ENCODE peak calls at places on chromosomes 13 and 19, in ten cellular contexts. One of them, this sample, is unnamed.

GRCh38 chr13:98222081-98222554 is 45.0 kb upstream of the RNF113B start:
- DNase-seq in activated CD8-positive, alpha-beta memory T cell treated with anti-CD3 and anti-CD28 coated beads for 4 hours: no peak
- DNase-seq in GM12865: no peak
- DNase-seq in COLO829: no peak
- DNase-seq in NCI-H187 treated with DMSO at 0.1 percent for 48 hours: no peak
- DNase-seq in GM06990: no peak
- DNase-seq in NCI-H1105 treated with DMSO at 0.1 percent for 48 hours: no peak
- DNase-seq in BJ: no peak
- DNase-seq in hepatocyte: no peak
- DNase-seq in effector memory CD4-positive, alpha-beta T cell: no peak
- DNase-seq in this sample: no peak

GRCh38 chr13:30870049-30870884 is 35.8 kb upstream of the MEDAG start:
- DNase-seq in activated CD8-positive, alpha-beta memory T cell treated with anti-CD3 and anti-CD28 coated beads for 4 hours: no peak
- DNase-seq in GM12865: peak
- DNase-seq in COLO829: peak
- DNase-seq in NCI-H187 treated with DMSO at 0.1 percent for 48 hours: no peak
- DNase-seq in GM06990: peak
- DNase-seq in NCI-H1105 treated with DMSO at 0.1 percent for 48 hours: no peak
- DNase-seq in BJ: peak
- DNase-seq in hepatocyte: peak
- DNase-seq in effector memory CD4-positive, alpha-beta T cell: no peak
- DNase-seq in this sample: no peak

GRCh38 chr19:52922841-52923781 is at the start of gene ZNF888:
- DNase-seq in activated CD8-positive, alpha-beta memory T cell treated with anti-CD3 and anti-CD28 coated beads for 4 hours: peak
- DNase-seq in GM12865: peak
- DNase-seq in COLO829: peak
- DNase-seq in NCI-H187 treated with DMSO at 0.1 percent for 48 hours: peak
- DNase-seq in GM06990: peak
- DNase-seq in NCI-H1105 treated with DMSO at 0.1 percent for 48 hours: peak
- DNase-seq in BJ: peak
- DNase-seq in hepatocyte: peak
- DNase-seq in effector memory CD4-positive, alpha-beta T cell: peak
- DNase-seq in this sample: peak

GRCh38 chr19:19276386-19276785 is 3.3 kb upstream of the TM6SF2 start:
- DNase-seq in activated CD8-positive, alpha-beta memory T cell treated with anti-CD3 and anti-CD28 coated beads for 4 hours: no peak
- DNase-seq in GM12865: no peak
- DNase-seq in COLO829: no peak
- DNase-seq in NCI-H187 treated with DMSO at 0.1 percent for 48 hours: no peak
- DNase-seq in GM06990: no peak
- DNase-seq in NCI-H1105 treated with DMSO at 0.1 percent for 48 hours: no peak
- DNase-seq in BJ: peak
- DNase-seq in hepatocyte: peak
- DNase-seq in effector memory CD4-positive, alpha-beta T cell: no peak
- DNase-seq in this sample: no peak

GRCh38 chr19:4533334-4533733 is 1.7 kb downstream of the PLIN5 start:
- DNase-seq in activated CD8-positive, alpha-beta memory T cell treated with anti-CD3 and anti-CD28 coated beads for 4 hours: no peak
- DNase-seq in GM12865: no peak
- DNase-seq in COLO829: no peak
- DNase-seq in NCI-H187 treated with DMSO at 0.1 percent for 48 hours: no peak
- DNase-seq in GM06990: no peak
- DNase-seq in NCI-H1105 treated with DMSO at 0.1 percent for 48 hours: no peak
- DNase-seq in BJ: no peak
- DNase-seq in hepatocyte: no peak
- DNase-seq in effector memory CD4-positive, alpha-beta T cell: no peak
- DNase-seq in this sample: no peak

GRCh38 chr13:75806101-75806500 is 170.0 kb downstream of the LMO7 start:
- DNase-seq in activated CD8-positive, alpha-beta memory T cell treated with anti-CD3 and anti-CD28 coated beads for 4 hours: no peak
- DNase-seq in GM12865: no peak
- DNase-seq in COLO829: no peak
- DNase-seq in NCI-H187 treated with DMSO at 0.1 percent for 48 hours: no peak
- DNase-seq in GM06990: no peak
- DNase-seq in NCI-H1105 treated with DMSO at 0.1 percent for 48 hours: no peak
- DNase-seq in BJ: no peak
- DNase-seq in hepatocyte: no peak
- DNase-seq in effector memory CD4-positive, alpha-beta T cell: no peak
- DNase-seq in this sample: no peak

GRCh38 chr19:45955905-45956608 is 17.6 kb downstream of the NOVA2 start:
- DNase-seq in activated CD8-positive, alpha-beta memory T cell treated with anti-CD3 and anti-CD28 coated beads for 4 hours: no peak
- DNase-seq in GM12865: no peak
- DNase-seq in COLO829: peak
- DNase-seq in NCI-H187 treated with DMSO at 0.1 percent for 48 hours: no peak
- DNase-seq in GM06990: no peak
- DNase-seq in NCI-H1105 treated with DMSO at 0.1 percent for 48 hours: no peak
- DNase-seq in BJ: no peak
- DNase-seq in hepatocyte: no peak
- DNase-seq in effector memory CD4-positive, alpha-beta T cell: no peak
- DNase-seq in this sample: no peak

GRCh38 chr13:29561918-29562317 is 33.6 kb downstream of the SLC7A1 start:
- DNase-seq in activated CD8-positive, alpha-beta memory T cell treated with anti-CD3 and anti-CD28 coated beads for 4 hours: no peak
- DNase-seq in GM12865: no peak
- DNase-seq in COLO829: no peak
- DNase-seq in NCI-H187 treated with DMSO at 0.1 percent for 48 hours: no peak
- DNase-seq in GM06990: no peak
- DNase-seq in NCI-H1105 treated with DMSO at 0.1 percent for 48 hours: no peak
- DNase-seq in BJ: no peak
- DNase-seq in hepatocyte: no peak
- DNase-seq in effector memory CD4-positive, alpha-beta T cell: no peak
- DNase-seq in this sample: no peak

GRCh38 chr19:42244452-42245220 is 2.2 kb upstream of the GSK3A start:
- DNase-seq in activated CD8-positive, alpha-beta memory T cell treated with anti-CD3 and anti-CD28 coated beads for 4 hours: peak
- DNase-seq in GM12865: peak
- DNase-seq in COLO829: peak
- DNase-seq in NCI-H187 treated with DMSO at 0.1 percent for 48 hours: peak
- DNase-seq in GM06990: peak
- DNase-seq in NCI-H1105 treated with DMSO at 0.1 percent for 48 hours: peak
- DNase-seq in BJ: peak
- DNase-seq in hepatocyte: peak
- DNase-seq in effector memory CD4-positive, alpha-beta T cell: peak
- DNase-seq in this sample: peak

GRCh38 chr19:1177322-1178114 is 3.5 kb upstream of the SBNO2 start:
- DNase-seq in activated CD8-positive, alpha-beta memory T cell treated with anti-CD3 and anti-CD28 coated beads for 4 hours: no peak
- DNase-seq in GM12865: no peak
- DNase-seq in COLO829: no peak
- DNase-seq in NCI-H187 treated with DMSO at 0.1 percent for 48 hours: no peak
- DNase-seq in GM06990: no peak
- DNase-seq in NCI-H1105 treated with DMSO at 0.1 percent for 48 hours: no peak
- DNase-seq in BJ: peak
- DNase-seq in hepatocyte: peak
- DNase-seq in effector memory CD4-positive, alpha-beta T cell: no peak
- DNase-seq in this sample: no peak

GRCh38 chr13:51832471-51833152 is 12.4 kb downstream of the TMEM272 start:
- DNase-seq in activated CD8-positive, alpha-beta memory T cell treated with anti-CD3 and anti-CD28 coated beads for 4 hours: peak
- DNase-seq in GM12865: peak
- DNase-seq in COLO829: peak
- DNase-seq in NCI-H187 treated with DMSO at 0.1 percent for 48 hours: no peak
- DNase-seq in GM06990: no peak
- DNase-seq in NCI-H1105 treated with DMSO at 0.1 percent for 48 hours: no peak
- DNase-seq in BJ: no peak
- DNase-seq in hepatocyte: no peak
- DNase-seq in effector memory CD4-positive, alpha-beta T cell: peak
- DNase-seq in this sample: peak

GRCh38 chr19:39390460-39390758 is 497 bp downstream of the PAF1 start:
- DNase-seq in activated CD8-positive, alpha-beta memory T cell treated with anti-CD3 and anti-CD28 coated beads for 4 hours: peak
- DNase-seq in GM12865: no peak
- DNase-seq in COLO829: no peak
- DNase-seq in NCI-H187 treated with DMSO at 0.1 percent for 48 hours: no peak
- DNase-seq in GM06990: no peak
- DNase-seq in NCI-H1105 treated with DMSO at 0.1 percent for 48 hours: no peak
- DNase-seq in BJ: no peak
- DNase-seq in hepatocyte: peak
- DNase-seq in effector memory CD4-positive, alpha-beta T cell: peak
- DNase-seq in this sample: peak

GRCh38 chr13:45623516-45624090 is 8.1 kb upstream of the ERICH6B start:
- DNase-seq in activated CD8-positive, alpha-beta memory T cell treated with anti-CD3 and anti-CD28 coated beads for 4 hours: no peak
- DNase-seq in GM12865: peak
- DNase-seq in COLO829: peak
- DNase-seq in NCI-H187 treated with DMSO at 0.1 percent for 48 hours: no peak
- DNase-seq in GM06990: no peak
- DNase-seq in NCI-H1105 treated with DMSO at 0.1 percent for 48 hours: no peak
- DNase-seq in BJ: no peak
- DNase-seq in hepatocyte: no peak
- DNase-seq in effector memory CD4-positive, alpha-beta T cell: no peak
- DNase-seq in this sample: no peak

GRCh38 chr19:50910722-50911121 is 473 bp downstream of the KLK4 start:
- DNase-seq in activated CD8-positive, alpha-beta memory T cell treated with anti-CD3 and anti-CD28 coated beads for 4 hours: no peak
- DNase-seq in GM12865: no peak
- DNase-seq in COLO829: no peak
- DNase-seq in NCI-H187 treated with DMSO at 0.1 percent for 48 hours: no peak
- DNase-seq in GM06990: no peak
- DNase-seq in NCI-H1105 treated with DMSO at 0.1 percent for 48 hours: no peak
- DNase-seq in BJ: no peak
- DNase-seq in hepatocyte: no peak
- DNase-seq in effector memory CD4-positive, alpha-beta T cell: no peak
- DNase-seq in this sample: no peak

GRCh38 chr19:4913996-4914735 is 4.9 kb downstream of the UHRF1 start:
- DNase-seq in activated CD8-positive, alpha-beta memory T cell treated with anti-CD3 and anti-CD28 coated beads for 4 hours: peak
- DNase-seq in GM12865: no peak
- DNase-seq in COLO829: no peak
- DNase-seq in NCI-H187 treated with DMSO at 0.1 percent for 48 hours: no peak
- DNase-seq in GM06990: no peak
- DNase-seq in NCI-H1105 treated with DMSO at 0.1 percent for 48 hours: no peak
- DNase-seq in BJ: no peak
- DNase-seq in hepatocyte: no peak
- DNase-seq in effector memory CD4-positive, alpha-beta T cell: peak
- DNase-seq in this sample: peak

GRCh38 chr19:49679832-49680472 is 2.9 kb downstream of the PRMT1 start:
- DNase-seq in activated CD8-positive, alpha-beta memory T cell treated with anti-CD3 and anti-CD28 coated beads for 4 hours: no peak
- DNase-seq in GM12865: no peak
- DNase-seq in COLO829: no peak
- DNase-seq in NCI-H187 treated with DMSO at 0.1 percent for 48 hours: no peak
- DNase-seq in GM06990: no peak
- DNase-seq in NCI-H1105 treated with DMSO at 0.1 percent for 48 hours: no peak
- DNase-seq in BJ: no peak
- DNase-seq in hepatocyte: no peak
- DNase-seq in effector memory CD4-positive, alpha-beta T cell: no peak
- DNase-seq in this sample: no peak

GRCh38 chr13:24540236-24541126 is 27.9 kb upstream of the PARP4 start:
- DNase-seq in activated CD8-positive, alpha-beta memory T cell treated with anti-CD3 and anti-CD28 coated beads for 4 hours: no peak
- DNase-seq in GM12865: no peak
- DNase-seq in COLO829: no peak
- DNase-seq in NCI-H187 treated with DMSO at 0.1 percent for 48 hours: no peak
- DNase-seq in GM06990: no peak
- DNase-seq in NCI-H1105 treated with DMSO at 0.1 percent for 48 hours: no peak
- DNase-seq in BJ: no peak
- DNase-seq in hepatocyte: peak
- DNase-seq in effector memory CD4-positive, alpha-beta T cell: no peak
- DNase-seq in this sample: no peak

GRCh38 chr13:26061947-26062346 is 10.1 kb upstream of the SHISA2 start:
- DNase-seq in activated CD8-positive, alpha-beta memory T cell treated with anti-CD3 and anti-CD28 coated beads for 4 hours: no peak
- DNase-seq in GM12865: no peak
- DNase-seq in COLO829: peak
- DNase-seq in NCI-H187 treated with DMSO at 0.1 percent for 48 hours: no peak
- DNase-seq in GM06990: no peak
- DNase-seq in NCI-H1105 treated with DMSO at 0.1 percent for 48 hours: no peak
- DNase-seq in BJ: peak
- DNase-seq in hepatocyte: peak
- DNase-seq in effector memory CD4-positive, alpha-beta T cell: no peak
- DNase-seq in this sample: no peak

GRCh38 chr19:44592451-44592890 is 20.9 kb upstream of the IGSF23 start:
- DNase-seq in activated CD8-positive, alpha-beta memory T cell treated with anti-CD3 and anti-CD28 coated beads for 4 hours: no peak
- DNase-seq in GM12865: no peak
- DNase-seq in COLO829: no peak
- DNase-seq in NCI-H187 treated with DMSO at 0.1 percent for 48 hours: no peak
- DNase-seq in GM06990: no peak
- DNase-seq in NCI-H1105 treated with DMSO at 0.1 percent for 48 hours: no peak
- DNase-seq in BJ: no peak
- DNase-seq in hepatocyte: peak
- DNase-seq in effector memory CD4-positive, alpha-beta T cell: no peak
- DNase-seq in this sample: no peak

GRCh38 chr19:3658004-3658822 is 31.6 kb upstream of the CACTIN start:
- DNase-seq in activated CD8-positive, alpha-beta memory T cell treated with anti-CD3 and anti-CD28 coated beads for 4 hours: no peak
- DNase-seq in GM12865: no peak
- DNase-seq in COLO829: no peak
- DNase-seq in NCI-H187 treated with DMSO at 0.1 percent for 48 hours: no peak
- DNase-seq in GM06990: no peak
- DNase-seq in NCI-H1105 treated with DMSO at 0.1 percent for 48 hours: no peak
- DNase-seq in BJ: no peak
- DNase-seq in hepatocyte: no peak
- DNase-seq in effector memory CD4-positive, alpha-beta T cell: no peak
- DNase-seq in this sample: no peak

GRCh38 chr13:111158136-111158805 is 43.2 kb downstream of the ARHGEF7 start:
- DNase-seq in activated CD8-positive, alpha-beta memory T cell treated with anti-CD3 and anti-CD28 coated beads for 4 hours: no peak
- DNase-seq in GM12865: no peak
- DNase-seq in COLO829: no peak
- DNase-seq in NCI-H187 treated with DMSO at 0.1 percent for 48 hours: no peak
- DNase-seq in GM06990: no peak
- DNase-seq in NCI-H1105 treated with DMSO at 0.1 percent for 48 hours: no peak
- DNase-seq in BJ: no peak
- DNase-seq in hepatocyte: no peak
- DNase-seq in effector memory CD4-positive, alpha-beta T cell: no peak
- DNase-seq in this sample: no peak

GRCh38 chr13:67231481-67231940 is 1.4 kb upstream of the PCDH9 start:
- DNase-seq in activated CD8-positive, alpha-beta memory T cell treated with anti-CD3 and anti-CD28 coated beads for 4 hours: no peak
- DNase-seq in GM12865: no peak
- DNase-seq in COLO829: no peak
- DNase-seq in NCI-H187 treated with DMSO at 0.1 percent for 48 hours: no peak
- DNase-seq in GM06990: no peak
- DNase-seq in NCI-H1105 treated with DMSO at 0.1 percent for 48 hours: no peak
- DNase-seq in BJ: no peak
- DNase-seq in hepatocyte: no peak
- DNase-seq in effector memory CD4-positive, alpha-beta T cell: no peak
- DNase-seq in this sample: no peak

GRCh38 chr13:52127378-52127777 is 1.5 kb downstream of the NEK5 start:
- DNase-seq in activated CD8-positive, alpha-beta memory T cell treated with anti-CD3 and anti-CD28 coated beads for 4 hours: no peak
- DNase-seq in GM12865: no peak
- DNase-seq in COLO829: no peak
- DNase-seq in NCI-H187 treated with DMSO at 0.1 percent for 48 hours: no peak
- DNase-seq in GM06990: no peak
- DNase-seq in NCI-H1105 treated with DMSO at 0.1 percent for 48 hours: no peak
- DNase-seq in BJ: no peak
- DNase-seq in hepatocyte: peak
- DNase-seq in effector memory CD4-positive, alpha-beta T cell: no peak
- DNase-seq in this sample: no peak

GRCh38 chr13:28750187-28751045 is 31.6 kb upstream of the SLC46A3 start:
- DNase-seq in activated CD8-positive, alpha-beta memory T cell treated with anti-CD3 and anti-CD28 coated beads for 4 hours: no peak
- DNase-seq in GM12865: no peak
- DNase-seq in COLO829: no peak
- DNase-seq in NCI-H187 treated with DMSO at 0.1 percent for 48 hours: no peak
- DNase-seq in GM06990: no peak
- DNase-seq in NCI-H1105 treated with DMSO at 0.1 percent for 48 hours: no peak
- DNase-seq in BJ: no peak
- DNase-seq in hepatocyte: no peak
- DNase-seq in effector memory CD4-positive, alpha-beta T cell: no peak
- DNase-seq in this sample: no peak

GRCh38 chr19:9075064-9075964 is 11.5 kb upstream of the OR1M1 start:
- DNase-seq in activated CD8-positive, alpha-beta memory T cell treated with anti-CD3 and anti-CD28 coated beads for 4 hours: no peak
- DNase-seq in GM12865: no peak
- DNase-seq in COLO829: peak
- DNase-seq in NCI-H187 treated with DMSO at 0.1 percent for 48 hours: no peak
- DNase-seq in GM06990: no peak
- DNase-seq in NCI-H1105 treated with DMSO at 0.1 percent for 48 hours: peak
- DNase-seq in BJ: peak
- DNase-seq in hepatocyte: peak
- DNase-seq in effector memory CD4-positive, alpha-beta T cell: no peak
- DNase-seq in this sample: no peak

GRCh38 chr19:6718741-6719539 is 1.5 kb downstream of the C3 start:
- DNase-seq in activated CD8-positive, alpha-beta memory T cell treated with anti-CD3 and anti-CD28 coated beads for 4 hours: no peak
- DNase-seq in GM12865: peak
- DNase-seq in COLO829: peak
- DNase-seq in NCI-H187 treated with DMSO at 0.1 percent for 48 hours: no peak
- DNase-seq in GM06990: no peak
- DNase-seq in NCI-H1105 treated with DMSO at 0.1 percent for 48 hours: no peak
- DNase-seq in BJ: no peak
- DNase-seq in hepatocyte: peak
- DNase-seq in effector memory CD4-positive, alpha-beta T cell: peak
- DNase-seq in this sample: peak

GRCh38 chr19:42965204-42965603 is 28.2 kb upstream of the PSG7 start:
- DNase-seq in activated CD8-positive, alpha-beta memory T cell treated with anti-CD3 and anti-CD28 coated beads for 4 hours: no peak
- DNase-seq in GM12865: no peak
- DNase-seq in COLO829: peak
- DNase-seq in NCI-H187 treated with DMSO at 0.1 percent for 48 hours: no peak
- DNase-seq in GM06990: no peak
- DNase-seq in NCI-H1105 treated with DMSO at 0.1 percent for 48 hours: peak
- DNase-seq in BJ: peak
- DNase-seq in hepatocyte: no peak
- DNase-seq in effector memory CD4-positive, alpha-beta T cell: no peak
- DNase-seq in this sample: no peak

GRCh38 chr19:22532388-22533310 is 101.5 kb upstream of the ZNF492 start:
- DNase-seq in activated CD8-positive, alpha-beta memory T cell treated with anti-CD3 and anti-CD28 coated beads for 4 hours: no peak
- DNase-seq in GM12865: no peak
- DNase-seq in COLO829: no peak
- DNase-seq in NCI-H187 treated with DMSO at 0.1 percent for 48 hours: no peak
- DNase-seq in GM06990: no peak
- DNase-seq in NCI-H1105 treated with DMSO at 0.1 percent for 48 hours: no peak
- DNase-seq in BJ: no peak
- DNase-seq in hepatocyte: no peak
- DNase-seq in effector memory CD4-positive, alpha-beta T cell: no peak
- DNase-seq in this sample: no peak

This sample was measured in effector memory CD8-positive, alpha-beta T cell.